ENCODE peak calls at places on chromosomes 5 and 9, in five cellular contexts. One of them, this sample, is unnamed.

GRCh38 chr5:14816999-14817761 is 54.4 kb downstream of the ANKH start:
- DNase-seq in A549: no peak
- DNase-seq in right lobe of liver: no peak
- DNase-seq in IMR-90: peak
- DNase-seq in foreskin fibroblast: peak
- DNase-seq in this sample: peak

GRCh38 chr9:92983984-92984589 is 36.8 kb downstream of the FGD3 start:
- DNase-seq in foreskin fibroblast: peak
- DNase-seq in A549: no peak
- DNase-seq in right lobe of liver: no peak
- DNase-seq in IMR-90: peak
- DNase-seq in this sample: peak

GRCh38 chr5:116738270-116738947 is 163.8 kb upstream of the SEMA6A start:
- DNase-seq in right lobe of liver: no peak
- DNase-seq in foreskin fibroblast: no peak
- DNase-seq in A549: no peak
- DNase-seq in IMR-90: no peak
- DNase-seq in this sample: no peak

GRCh38 chr5:107415762-107416161 is 255.0 kb downstream of the EFNA5 start:
- DNase-seq in IMR-90: no peak
- DNase-seq in foreskin fibroblast: no peak
- DNase-seq in right lobe of liver: no peak
- DNase-seq in A549: no peak
- DNase-seq in this sample: no peak

GRCh38 chr5:25255128-25255527 is 610.4 kb upstream of the CDH10 start:
- DNase-seq in IMR-90: no peak
- DNase-seq in foreskin fibroblast: no peak
- DNase-seq in right lobe of liver: no peak
- DNase-seq in A549: no peak
- DNase-seq in this sample: no peak

GRCh38 chr9:15764131-15764530 is 211.3 kb downstream of the CCDC171 start:
- DNase-seq in IMR-90: no peak
- DNase-seq in right lobe of liver: no peak
- DNase-seq in foreskin fibroblast: no peak
- DNase-seq in A549: no peak
- DNase-seq in this sample: no peak

GRCh38 chr9:123355761-123356520 is at the start of gene CRB2:
- DNase-seq in IMR-90: no peak
- DNase-seq in right lobe of liver: no peak
- DNase-seq in A549: no peak
- DNase-seq in foreskin fibroblast: no peak
- DNase-seq in this sample: peak

GRCh38 chr9:93976973-93977372 is 21.8 kb upstream of the BARX1 start:
- DNase-seq in right lobe of liver: no peak
- DNase-seq in IMR-90: no peak
- DNase-seq in A549: no peak
- DNase-seq in foreskin fibroblast: no peak
- DNase-seq in this sample: no peak

GRCh38 chr9:4425358-4426045 is 64.8 kb upstream of the SLC1A1 start:
- DNase-seq in foreskin fibroblast: peak
- DNase-seq in IMR-90: no peak
- DNase-seq in right lobe of liver: no peak
- DNase-seq in A549: no peak
- DNase-seq in this sample: no peak

GRCh38 chr5:170262061-170262764 is 29.4 kb downstream of the C5orf58 start:
- DNase-seq in A549: no peak
- DNase-seq in IMR-90: no peak
- DNase-seq in right lobe of liver: no peak
- DNase-seq in foreskin fibroblast: no peak
- DNase-seq in this sample: no peak

GRCh38 chr5:55427157-55427556 is 107.6 kb downstream of the PLPP1 start:
- DNase-seq in IMR-90: peak
- DNase-seq in right lobe of liver: no peak
- DNase-seq in foreskin fibroblast: peak
- DNase-seq in A549: no peak
- DNase-seq in this sample: peak

GRCh38 chr9:2700398-2700797 is 16.9 kb upstream of the KCNV2 start:
- DNase-seq in right lobe of liver: no peak
- DNase-seq in A549: no peak
- DNase-seq in foreskin fibroblast: no peak
- DNase-seq in IMR-90: no peak
- DNase-seq in this sample: no peak

GRCh38 chr9:100211471-100211870 is 112.4 kb downstream of the INVS start:
- DNase-seq in right lobe of liver: no peak
- DNase-seq in foreskin fibroblast: no peak
- DNase-seq in IMR-90: no peak
- DNase-seq in A549: no peak
- DNase-seq in this sample: no peak

GRCh38 chr5:68282001-68282400 is 66.4 kb downstream of the PIK3R1 start:
- DNase-seq in IMR-90: no peak
- DNase-seq in foreskin fibroblast: no peak
- DNase-seq in A549: no peak
- DNase-seq in right lobe of liver: no peak
- DNase-seq in this sample: no peak

GRCh38 chr9:129473523-129474244 is 147.2 kb downstream of the C9orf50 start:
- DNase-seq in IMR-90: peak
- DNase-seq in right lobe of liver: no peak
- DNase-seq in foreskin fibroblast: peak
- DNase-seq in A549: no peak
- DNase-seq in this sample: peak

GRCh38 chr9:114409103-114409780 is 21.5 kb upstream of the AKNA start:
- DNase-seq in A549: no peak
- DNase-seq in foreskin fibroblast: peak
- DNase-seq in IMR-90: peak
- DNase-seq in right lobe of liver: no peak
- DNase-seq in this sample: no peak

GRCh38 chr9:20591223-20591622 is 31.1 kb downstream of the MLLT3 start:
- DNase-seq in right lobe of liver: no peak
- DNase-seq in foreskin fibroblast: peak
- DNase-seq in IMR-90: peak
- DNase-seq in A549: no peak
- DNase-seq in this sample: peak

GRCh38 chr9:4143951-4144717 is 155.7 kb downstream of the GLIS3 start:
- DNase-seq in A549: no peak
- DNase-seq in IMR-90: peak
- DNase-seq in right lobe of liver: no peak
- DNase-seq in foreskin fibroblast: peak
- DNase-seq in this sample: no peak

GRCh38 chr5:123518111-123518510 is 6.1 kb downstream of the CSNK1G3 start:
- DNase-seq in right lobe of liver: no peak
- DNase-seq in IMR-90: no peak
- DNase-seq in foreskin fibroblast: no peak
- DNase-seq in A549: no peak
- DNase-seq in this sample: no peak

GRCh38 chr5:177507165-177507564 is 2.5 kb downstream of the DOK3 start:
- DNase-seq in A549: no peak
- DNase-seq in foreskin fibroblast: peak
- DNase-seq in IMR-90: no peak
- DNase-seq in right lobe of liver: no peak
- DNase-seq in this sample: peak

GRCh38 chr5:139565411-139566305 is 4.5 kb downstream of the UBE2D2 start:
- DNase-seq in right lobe of liver: no peak
- DNase-seq in IMR-90: peak
- DNase-seq in foreskin fibroblast: no peak
- DNase-seq in A549: no peak
- DNase-seq in this sample: peak

GRCh38 chr9:87148391-87149237 is 201.3 kb upstream of the GAS1 start:
- DNase-seq in foreskin fibroblast: peak
- DNase-seq in IMR-90: peak
- DNase-seq in A549: no peak
- DNase-seq in right lobe of liver: peak
- DNase-seq in this sample: peak

GRCh38 chr5:64769856-64770255 is 1.1 kb downstream of the CWC27 start:
- DNase-seq in IMR-90: no peak
- DNase-seq in A549: no peak
- DNase-seq in right lobe of liver: no peak
- DNase-seq in foreskin fibroblast: no peak
- DNase-seq in this sample: no peak

GRCh38 chr5:64766105-64766504 is 2.4 kb downstream of the SREK1IP1 start:
- DNase-seq in IMR-90: peak
- DNase-seq in right lobe of liver: no peak
- DNase-seq in foreskin fibroblast: peak
- DNase-seq in A549: no peak
- DNase-seq in this sample: peak

GRCh38 chr5:64767959-64768357 is 533 bp downstream of the SREK1IP1 start:
- DNase-seq in IMR-90: peak
- DNase-seq in foreskin fibroblast: no peak
- DNase-seq in right lobe of liver: no peak
- DNase-seq in A549: no peak
- DNase-seq in this sample: peak

GRCh38 chr5:64766934-64767333 is 1.6 kb downstream of the SREK1IP1 start:
- DNase-seq in foreskin fibroblast: no peak
- DNase-seq in A549: no peak
- DNase-seq in right lobe of liver: no peak
- DNase-seq in IMR-90: no peak
- DNase-seq in this sample: no peak

GRCh38 chr5:64768358-64769312 is at the start of the genes CWC27 and SREK1IP1:
- DNase-seq in IMR-90: peak
- DNase-seq in right lobe of liver: peak
- DNase-seq in A549: peak
- DNase-seq in foreskin fibroblast: peak
- DNase-seq in this sample: peak
- TF ChIP-seq CTCF in IMR-90: peak
- TF ChIP-seq CTCF in right lobe of liver: no peak
- TF ChIP-seq CTCF in A549: no peak
- TF ChIP-seq CTCF in foreskin fibroblast: peak
- TF ChIP-seq CTCF in this sample: peak

GRCh38 chr5:96821260-96821916 is 13.6 kb upstream of the ERAP1 start:
- DNase-seq in foreskin fibroblast: peak
- DNase-seq in IMR-90: peak
- DNase-seq in right lobe of liver: no peak
- DNase-seq in A549: no peak
- DNase-seq in this sample: peak
- H3K4me3 ChIP-seq in foreskin fibroblast: no peak
- H3K4me3 ChIP-seq in IMR-90: no peak
- H3K4me3 ChIP-seq in right lobe of liver: no peak
- H3K4me3 ChIP-seq in A549: no peak
- H3K4me3 ChIP-seq in this sample: no peak

GRCh38 chr9:91038483-91039124 is 237.0 kb downstream of the SYK start:
- DNase-seq in right lobe of liver: no peak
- DNase-seq in A549: no peak
- DNase-seq in IMR-90: no peak
- DNase-seq in foreskin fibroblast: peak
- DNase-seq in this sample: no peak

GRCh38 chr9:91036356-91036755 is 234.7 kb downstream of the SYK start:
- DNase-seq in IMR-90: no peak
- DNase-seq in right lobe of liver: no peak
- DNase-seq in A549: no peak
- DNase-seq in foreskin fibroblast: no peak
- DNase-seq in this sample: no peak

GRCh38 chr9:91036826-91037510 is 235.3 kb downstream of the SYK start:
- DNase-seq in foreskin fibroblast: peak
- DNase-seq in IMR-90: peak
- DNase-seq in right lobe of liver: peak
- DNase-seq in A549: peak
- DNase-seq in this sample: peak

GRCh38 chr9:91039125-91039834 is 237.7 kb downstream of the SYK start:
- DNase-seq in foreskin fibroblast: peak
- DNase-seq in A549: no peak
- DNase-seq in right lobe of liver: no peak
- DNase-seq in IMR-90: no peak
- DNase-seq in this sample: no peak

GRCh38 chr9:91037511-91038482 is 236.2 kb downstream of the SYK start:
- DNase-seq in A549: peak
- DNase-seq in right lobe of liver: peak
- DNase-seq in foreskin fibroblast: peak
- DNase-seq in IMR-90: peak
- DNase-seq in this sample: peak
- TF ChIP-seq CTCF in A549: no peak
- TF ChIP-seq CTCF in right lobe of liver: no peak
- TF ChIP-seq CTCF in foreskin fibroblast: no peak
- TF ChIP-seq CTCF in IMR-90: no peak
- TF ChIP-seq CTCF in this sample: no peak

DNA sequence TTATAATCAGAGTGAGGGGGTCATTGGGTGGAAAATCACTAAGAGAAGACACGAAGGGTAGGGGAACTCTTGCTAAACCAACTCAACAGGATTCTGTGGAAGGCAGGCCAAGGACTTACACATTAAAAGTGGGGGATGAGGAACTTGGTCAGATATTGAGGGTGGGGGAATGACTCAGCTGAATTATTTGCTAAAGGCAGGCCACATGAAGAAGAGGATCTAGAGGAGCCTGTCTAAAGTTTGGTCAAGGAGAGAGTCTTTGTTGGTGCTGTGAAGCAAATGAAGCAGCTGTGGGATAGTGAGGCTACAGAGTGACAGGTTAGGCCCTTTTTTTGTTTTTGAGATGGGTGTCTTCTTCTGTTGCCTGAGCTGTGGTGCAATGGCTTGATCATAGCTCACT is 63.9 kb upstream of the SPRY4 start:
- DNase-seq in foreskin fibroblast: peak
- DNase-seq in right lobe of liver: no peak
- DNase-seq in A549: no peak
- DNase-seq in IMR-90: peak
- DNase-seq in this sample: no peak
- H3K4me3 ChIP-seq in foreskin fibroblast: no peak
- H3K4me3 ChIP-seq in right lobe of liver: no peak
- H3K4me3 ChIP-seq in A549: no peak
- H3K4me3 ChIP-seq in IMR-90: no peak
- H3K4me3 ChIP-seq in this sample: no peak

This sample was measured in fibroblast of villous mesenchyme.